ENCODE peak calls at places on chromosomes 12 and 14, in four cellular contexts. One of them, this sample, is unnamed.

GRCh38 chr12:15910864-15911696 is at the start of gene DERA:
- DNase-seq in PC-9: peak; percentile 64
- DNase-seq in heart right ventricle: peak; percentile 87
- DNase-seq in HCT116: peak; percentile 28
- DNase-seq in this sample: peak; percentile 81

GRCh38 chr12:24853588-24853987 is 95.3 kb downstream of the BCAT1 start:
- DNase-seq in HCT116: no peak
- DNase-seq in heart right ventricle: no peak
- DNase-seq in PC-9: peak; percentile 50
- DNase-seq in this sample: no peak

GRCh38 chr14:26204954-26205479 is 392.8 kb downstream of the NOVA1 start:
- DNase-seq in HCT116: no peak
- DNase-seq in PC-9: no peak
- DNase-seq in heart right ventricle: peak; percentile 24
- DNase-seq in this sample: no peak

GRCh38 chr14:70921669-70922068 is 14.4 kb downstream of the PCNX1 start:
- DNase-seq in HCT116: no peak
- DNase-seq in heart right ventricle: no peak
- DNase-seq in PC-9: no peak
- DNase-seq in this sample: no peak

GRCh38 chr14:57671021-57671420 is 177.4 kb upstream of the CCDC198 start:
- DNase-seq in heart right ventricle: no peak
- DNase-seq in HCT116: no peak
- DNase-seq in PC-9: no peak
- DNase-seq in this sample: no peak

GRCh38 chr14:72478397-72479025 is 415.4 kb downstream of the DPF3 start:
- DNase-seq in heart right ventricle: no peak
- DNase-seq in PC-9: no peak
- DNase-seq in HCT116: no peak
- DNase-seq in this sample: no peak

GRCh38 chr12:27309995-27310315 is 22.7 kb upstream of the BMAL2 start:
- DNase-seq in PC-9: no peak
- DNase-seq in HCT116: no peak
- DNase-seq in heart right ventricle: no peak
- DNase-seq in this sample: no peak

GRCh38 chr12:53068811-53069585 is 10.2 kb downstream of the SPRYD3 start:
- DNase-seq in heart right ventricle: no peak
- DNase-seq in PC-9: no peak
- DNase-seq in HCT116: no peak
- DNase-seq in this sample: no peak

GRCh38 chr12:51815571-51815970 is 32.9 kb downstream of the FIGNL2 start:
- DNase-seq in PC-9: no peak
- DNase-seq in HCT116: no peak
- DNase-seq in heart right ventricle: no peak
- DNase-seq in this sample: no peak

GRCh38 chr14:106877527-106877926 is 1351.1 kb downstream of the TMEM121 start:
- DNase-seq in PC-9: no peak
- DNase-seq in HCT116: no peak
- DNase-seq in heart right ventricle: no peak
- DNase-seq in this sample: no peak

GRCh38 chr12:32975122-32975521 is 78.5 kb upstream of the PKP2 start:
- DNase-seq in PC-9: no peak
- DNase-seq in heart right ventricle: no peak
- DNase-seq in HCT116: no peak
- DNase-seq in this sample: no peak

GRCh38 chr12:75825686-75826085 is 205.9 kb downstream of the PHLDA1 start:
- DNase-seq in HCT116: peak; percentile 72
- DNase-seq in heart right ventricle: no peak
- DNase-seq in PC-9: peak; percentile 94
- DNase-seq in this sample: no peak

GRCh38 chr12:10285919-10286318 is 21.8 kb upstream of the KLRD1 start:
- DNase-seq in heart right ventricle: no peak
- DNase-seq in HCT116: no peak
- DNase-seq in PC-9: no peak
- DNase-seq in this sample: no peak

GRCh38 chr14:104970231-104971068 is 7.7 kb downstream of the AHNAK2 start:
- DNase-seq in HCT116: peak; percentile 56
- DNase-seq in PC-9: peak; percentile 71
- DNase-seq in heart right ventricle: peak; percentile 36
- DNase-seq in this sample: peak; percentile 61

DNA sequence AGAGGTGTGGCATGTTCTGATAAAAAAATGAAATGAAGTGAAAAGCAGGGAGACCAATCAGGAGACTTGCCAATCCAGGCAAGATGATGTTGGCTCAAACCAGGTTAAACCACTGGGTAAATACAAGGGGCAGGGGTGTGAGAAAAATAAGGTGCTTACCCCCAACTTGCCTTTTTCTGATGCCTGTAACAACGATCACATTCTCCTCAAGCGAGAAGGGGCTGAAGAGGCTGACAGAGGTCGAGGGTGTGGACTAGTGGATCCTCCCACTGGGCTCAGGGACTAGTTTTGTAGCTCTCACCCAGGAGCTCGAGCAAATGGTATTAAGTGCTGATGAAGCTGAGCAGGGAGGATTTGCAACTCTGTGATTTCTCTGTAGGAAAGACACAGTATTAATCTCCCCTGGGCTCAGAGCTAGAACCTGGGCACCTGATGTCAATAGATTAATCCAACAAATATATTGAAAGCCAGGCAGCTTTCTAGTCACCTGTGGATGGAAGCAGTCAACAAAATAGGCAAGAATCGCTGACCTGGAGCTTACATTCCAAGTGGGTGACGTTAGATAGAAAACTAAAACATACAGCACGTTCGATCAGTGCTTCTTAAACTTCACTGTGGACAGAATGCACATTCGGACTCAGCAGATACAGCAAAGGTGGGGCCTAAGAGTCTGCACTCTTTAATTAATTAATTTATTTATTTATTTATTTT is 15.2 kb upstream of the EAPP start:
- DNase-seq in heart right ventricle: no peak
- DNase-seq in HCT116: no peak
- DNase-seq in PC-9: no peak
- DNase-seq in this sample: no peak
- H3K27ac ChIP-seq in heart right ventricle: no peak overlapping the region
- H3K27ac ChIP-seq in HCT116: peak overlapping the region; percentile 50
- H3K27ac ChIP-seq in PC-9: peak overlapping the region; percentile 19
- H3K27ac ChIP-seq in this sample: no peak overlapping the region

GRCh38 chr14:84250863-84251262 is 1279.1 kb upstream of the FLRT2 start:
- DNase-seq in HCT116: no peak
- DNase-seq in heart right ventricle: no peak
- DNase-seq in PC-9: no peak
- DNase-seq in this sample: no peak

GRCh38 chr14:84252706-84253105 is 1277.2 kb upstream of the FLRT2 start:
- DNase-seq in HCT116: no peak
- DNase-seq in heart right ventricle: no peak
- DNase-seq in PC-9: no peak
- DNase-seq in this sample: no peak

DNA sequence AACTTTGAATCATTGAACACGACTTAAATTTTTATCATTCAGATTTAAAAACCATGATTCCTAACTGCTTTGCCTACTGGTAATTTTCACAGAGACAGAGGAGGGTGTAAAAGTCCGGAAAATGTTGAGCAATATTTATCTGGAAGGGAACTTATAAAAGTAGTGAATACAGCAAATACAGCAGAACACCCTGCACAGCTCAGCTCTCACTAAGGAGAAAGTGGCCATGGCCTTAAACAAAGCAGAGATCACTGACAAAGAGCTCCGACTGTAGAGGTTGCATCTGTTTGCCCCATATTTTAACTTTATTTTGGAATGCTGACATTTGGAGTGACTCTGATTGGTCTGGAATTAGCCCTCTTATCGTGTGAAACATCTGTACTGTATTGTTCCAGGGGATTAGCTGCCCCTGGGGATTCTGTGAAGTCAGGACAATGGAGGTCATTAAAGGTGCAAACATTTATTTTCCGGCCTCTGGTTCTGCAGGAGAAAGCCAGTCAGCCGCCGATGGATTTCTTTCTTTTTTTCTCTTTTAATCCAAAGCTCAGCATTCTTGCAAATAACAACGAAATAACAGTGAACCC is 1275.6 kb upstream of the FLRT2 start:
- DNase-seq in HCT116: no peak
- DNase-seq in PC-9: no peak
- DNase-seq in heart right ventricle: no peak
- DNase-seq in this sample: no peak
- H3K4me3 ChIP-seq in HCT116: no peak overlapping the region
- H3K4me3 ChIP-seq in PC-9: no peak overlapping the region
- H3K4me3 ChIP-seq in heart right ventricle: no peak overlapping the region
- H3K4me3 ChIP-seq in this sample: no peak overlapping the region

DNA sequence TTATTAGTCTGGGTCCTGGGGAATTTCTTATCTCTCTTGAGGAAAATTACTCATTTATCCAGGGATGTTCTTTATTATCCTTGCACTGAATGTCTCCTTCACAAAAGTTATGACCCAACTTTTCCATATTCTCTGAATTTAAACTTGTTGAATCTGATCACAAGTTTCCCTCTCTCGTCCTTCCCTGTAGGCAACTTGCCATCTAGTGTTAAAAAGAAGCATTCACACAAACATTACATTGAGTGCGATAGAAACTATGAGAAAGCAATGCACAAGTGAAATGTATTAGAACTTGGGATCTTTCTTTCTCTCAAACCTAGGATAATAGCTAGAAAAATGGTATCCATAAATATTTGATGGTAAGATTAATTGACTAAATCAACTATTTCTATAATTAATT is 608.4 kb downstream of the FSCB start:
- DNase-seq in heart right ventricle: no peak
- DNase-seq in PC-9: no peak
- DNase-seq in HCT116: no peak
- DNase-seq in this sample: no peak
- H3K27ac ChIP-seq in heart right ventricle: no peak overlapping the region
- H3K27ac ChIP-seq in PC-9: no peak overlapping the region
- H3K27ac ChIP-seq in HCT116: no peak overlapping the region
- H3K27ac ChIP-seq in this sample: no peak overlapping the region

DNA sequence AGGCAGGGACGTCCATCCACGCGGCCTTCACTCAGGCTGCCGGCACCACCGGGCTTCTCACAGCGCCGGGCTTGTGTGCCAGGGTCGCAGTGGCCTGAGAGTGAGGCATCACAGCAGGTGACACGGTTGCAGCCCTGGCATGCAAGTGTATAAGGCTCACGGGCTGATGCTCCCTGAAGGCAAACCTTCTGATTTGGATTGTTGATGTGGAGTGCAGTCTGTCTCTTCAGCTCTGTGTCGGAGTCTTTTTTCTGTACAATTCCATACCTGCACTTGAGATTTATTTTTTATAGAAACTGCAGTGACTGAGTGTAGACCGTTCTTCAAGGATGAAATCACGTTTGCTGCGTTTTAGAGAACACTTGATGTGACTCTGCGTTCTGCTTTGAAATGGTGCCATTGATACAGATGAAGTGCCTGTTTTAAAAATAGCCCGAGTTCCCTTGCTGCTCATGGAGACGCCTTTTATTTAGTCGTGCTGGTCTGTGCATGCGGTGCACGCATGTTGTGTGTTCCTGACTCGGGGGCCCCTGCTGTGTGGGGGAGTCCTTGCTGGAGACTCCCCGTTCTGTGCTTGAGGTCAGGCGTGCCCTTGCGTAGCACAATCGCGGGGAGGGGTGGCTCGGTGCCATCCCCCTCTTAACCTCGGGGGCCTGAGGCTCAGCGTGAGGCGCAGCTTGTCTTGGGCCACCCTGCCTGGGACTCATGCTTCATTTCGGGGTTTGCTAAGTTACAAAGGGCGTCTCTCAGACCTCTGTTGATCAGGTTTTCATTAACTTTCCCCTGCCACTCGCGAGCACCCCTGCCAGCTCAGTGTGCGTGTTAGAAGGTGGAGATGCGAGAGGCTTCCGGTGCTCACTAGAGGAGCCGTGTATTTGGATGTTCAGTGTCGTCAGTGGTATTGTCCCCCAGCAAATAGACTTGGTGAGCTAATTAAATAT is 21.6 kb upstream of the AMN start:
- DNase-seq in HCT116: no peak
- DNase-seq in PC-9: no peak
- DNase-seq in heart right ventricle: no peak
- DNase-seq in this sample: no peak
- H3K4me3 ChIP-seq in HCT116: no peak overlapping the region
- H3K4me3 ChIP-seq in PC-9: no peak overlapping the region
- H3K4me3 ChIP-seq in heart right ventricle: peak overlapping the region; percentile 5
- H3K4me3 ChIP-seq in this sample: no peak overlapping the region

DNA sequence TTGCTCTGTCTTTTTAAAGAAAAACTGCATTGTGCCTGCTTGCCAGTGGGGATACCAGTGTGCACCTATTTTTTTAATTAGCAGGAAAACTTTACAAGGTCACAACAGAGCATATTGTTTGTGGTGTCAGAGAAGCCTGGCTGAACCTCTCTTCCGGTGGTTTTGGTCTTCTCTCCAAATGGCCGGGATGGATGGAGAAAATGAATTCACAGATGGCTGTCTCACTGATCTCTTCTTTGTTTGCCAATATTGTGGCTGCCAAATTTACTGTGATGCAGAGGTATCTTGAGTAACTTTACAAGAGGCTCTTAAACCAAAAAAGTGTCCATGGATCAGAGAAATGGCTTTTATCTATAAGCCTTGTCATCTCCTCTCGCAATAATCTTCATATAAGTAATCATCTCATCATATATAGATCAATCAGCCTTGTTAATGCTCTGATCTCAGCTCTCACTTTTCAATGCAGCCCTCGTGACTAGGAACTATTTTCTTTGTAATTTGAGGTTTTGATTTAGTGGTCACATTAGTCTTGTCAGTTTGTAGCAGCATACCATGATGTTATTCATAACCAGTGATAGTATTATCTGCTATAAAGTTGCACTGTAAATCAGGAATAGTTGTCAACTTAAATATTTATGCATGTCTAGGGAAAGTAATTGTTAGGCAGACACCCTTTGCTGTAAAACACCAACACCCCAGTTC is 308.1 kb downstream of the EGLN3 start:
- DNase-seq in heart right ventricle: no peak
- DNase-seq in PC-9: no peak
- DNase-seq in HCT116: no peak
- DNase-seq in this sample: no peak
- H3K27ac ChIP-seq in heart right ventricle: no peak overlapping the region
- H3K27ac ChIP-seq in PC-9: no peak overlapping the region
- H3K27ac ChIP-seq in HCT116: no peak overlapping the region
- H3K27ac ChIP-seq in this sample: no peak overlapping the region